ENCODE peak calls at places on chromosomes 4 and X, in five cellular contexts. One of them, this sample, is unnamed.

GRCh38 chr4:168441412-168441811 is 38.9 kb downstream of the DDX60L start:
- DNase-seq in neuronal stem cell: no peak
- DNase-seq in H9: no peak
- DNase-seq in mesendoderm: no peak
- DNase-seq in IMR-90: no peak
- DNase-seq in this sample: no peak

GRCh38 chrX:25941559-25942250 is 196.4 kb upstream of the MAGEB18 start:
- DNase-seq in H9: no peak
- DNase-seq in mesendoderm: no peak
- DNase-seq in neuronal stem cell: no peak
- DNase-seq in IMR-90: no peak
- DNase-seq in this sample: no peak

GRCh38 chr4:157115613-157116340 is 39.8 kb downstream of the GLRB start:
- DNase-seq in IMR-90: peak; percentile 77
- DNase-seq in mesendoderm: peak; percentile 14
- DNase-seq in neuronal stem cell: no peak
- DNase-seq in H9: no peak
- DNase-seq in this sample: no peak

GRCh38 chr4:103054030-103054429 is 22.5 kb downstream of the SLC9B2 start:
- DNase-seq in mesendoderm: no peak
- DNase-seq in H9: no peak
- DNase-seq in neuronal stem cell: no peak
- DNase-seq in IMR-90: no peak
- DNase-seq in this sample: no peak

GRCh38 chr4:68373513-68373912 is 23.6 kb upstream of the YTHDC1 start:
- DNase-seq in IMR-90: peak; percentile 67
- DNase-seq in neuronal stem cell: peak; percentile 55
- DNase-seq in H9: peak; percentile 93
- DNase-seq in mesendoderm: peak; percentile 92
- DNase-seq in this sample: peak; percentile 77

GRCh38 chr4:16852168-16852567 is 46.3 kb downstream of the LDB2 start:
- DNase-seq in neuronal stem cell: no peak
- DNase-seq in IMR-90: peak; percentile 11
- DNase-seq in mesendoderm: no peak
- DNase-seq in H9: no peak
- DNase-seq in this sample: no peak

GRCh38 chr4:108006361-108006760 is 16.7 kb downstream of the HADH start:
- DNase-seq in IMR-90: no peak
- DNase-seq in neuronal stem cell: no peak
- DNase-seq in mesendoderm: no peak
- DNase-seq in H9: no peak
- DNase-seq in this sample: no peak

GRCh38 chr4:39446842-39447573 is 11.7 kb downstream of the RPL9 start:
- DNase-seq in IMR-90: peak; percentile 28
- DNase-seq in neuronal stem cell: peak; percentile 36
- DNase-seq in H9: peak; percentile 82
- DNase-seq in mesendoderm: peak; percentile 92
- DNase-seq in this sample: peak; percentile 74

GRCh38 chr4:128565565-128566186 is 243.8 kb upstream of the JADE1 start:
- DNase-seq in neuronal stem cell: peak; percentile 45
- DNase-seq in IMR-90: no peak
- DNase-seq in mesendoderm: peak; percentile 78
- DNase-seq in H9: peak; percentile 83
- DNase-seq in this sample: peak; percentile 80

GRCh38 chr4:2077537-2078460 is 18.7 kb downstream of the NAT8L start:
- DNase-seq in neuronal stem cell: no peak
- DNase-seq in H9: peak; percentile 24
- DNase-seq in mesendoderm: no peak
- DNase-seq in IMR-90: no peak
- DNase-seq in this sample: no peak

GRCh38 chr4:3796960-3797359 is 30.8 kb downstream of the ADRA2C start:
- DNase-seq in mesendoderm: no peak
- DNase-seq in H9: no peak
- DNase-seq in neuronal stem cell: no peak
- DNase-seq in IMR-90: no peak
- DNase-seq in this sample: no peak

GRCh38 chr4:152106113-152106763 is 345.4 kb upstream of the GATB start:
- DNase-seq in neuronal stem cell: no peak
- DNase-seq in mesendoderm: peak; percentile 86
- DNase-seq in IMR-90: peak; percentile 97
- DNase-seq in H9: no peak
- DNase-seq in this sample: no peak

GRCh38 chrX:6660567-6661252 is 125.8 kb upstream of the VCX3A start:
- DNase-seq in neuronal stem cell: no peak
- DNase-seq in mesendoderm: peak; percentile 57
- DNase-seq in H9: no peak
- DNase-seq in IMR-90: no peak
- DNase-seq in this sample: no peak

GRCh38 chrX:103883533-103883932 is 51.5 kb upstream of the RAB9B start:
- DNase-seq in IMR-90: no peak
- DNase-seq in H9: no peak
- DNase-seq in neuronal stem cell: no peak
- DNase-seq in mesendoderm: no peak
- DNase-seq in this sample: no peak

DNA sequence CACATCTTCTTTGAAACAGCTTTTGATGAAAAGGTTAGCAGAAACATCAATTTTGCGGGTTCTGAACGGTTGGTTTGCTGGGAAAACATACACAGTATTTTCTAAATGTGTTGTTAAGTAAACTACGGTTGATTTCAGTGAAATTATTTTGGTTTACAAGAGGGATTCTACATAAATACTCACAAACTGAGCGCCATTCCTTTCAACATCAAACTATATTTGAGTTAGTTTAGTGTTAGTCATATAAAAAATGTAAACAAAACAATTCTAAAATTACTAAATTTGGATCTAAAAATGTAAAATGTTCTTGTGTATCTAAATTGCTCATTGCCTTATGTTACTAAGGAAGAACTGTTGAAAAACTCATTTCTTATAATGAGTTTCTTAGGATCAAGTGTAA is 425.6 kb downstream of the PCDH18 start:
- DNase-seq in mesendoderm: no peak
- DNase-seq in IMR-90: no peak
- DNase-seq in neuronal stem cell: no peak
- DNase-seq in H9: no peak
- DNase-seq in this sample: no peak
- H3K4ac ChIP-seq in mesendoderm: no peak overlapping the region
- H3K4ac ChIP-seq in IMR-90: no peak overlapping the region
- H3K4ac ChIP-seq in neuronal stem cell: no peak overlapping the region
- H3K4ac ChIP-seq in H9: no peak overlapping the region
- H3K4ac ChIP-seq in this sample: no peak overlapping the region

GRCh38 chrX:34859191-34859590 is 83.4 kb upstream of the FAM47B start:
- DNase-seq in neuronal stem cell: no peak
- DNase-seq in mesendoderm: no peak
- DNase-seq in H9: no peak
- DNase-seq in IMR-90: no peak
- DNase-seq in this sample: no peak
- H2BK5ac ChIP-seq in neuronal stem cell: no peak overlapping the region
- H2BK5ac ChIP-seq in mesendoderm: no peak overlapping the region
- H2BK5ac ChIP-seq in H9: no peak overlapping the region
- H2BK5ac ChIP-seq in IMR-90: no peak overlapping the region
- H2BK5ac ChIP-seq in this sample: no peak overlapping the region

DNA sequence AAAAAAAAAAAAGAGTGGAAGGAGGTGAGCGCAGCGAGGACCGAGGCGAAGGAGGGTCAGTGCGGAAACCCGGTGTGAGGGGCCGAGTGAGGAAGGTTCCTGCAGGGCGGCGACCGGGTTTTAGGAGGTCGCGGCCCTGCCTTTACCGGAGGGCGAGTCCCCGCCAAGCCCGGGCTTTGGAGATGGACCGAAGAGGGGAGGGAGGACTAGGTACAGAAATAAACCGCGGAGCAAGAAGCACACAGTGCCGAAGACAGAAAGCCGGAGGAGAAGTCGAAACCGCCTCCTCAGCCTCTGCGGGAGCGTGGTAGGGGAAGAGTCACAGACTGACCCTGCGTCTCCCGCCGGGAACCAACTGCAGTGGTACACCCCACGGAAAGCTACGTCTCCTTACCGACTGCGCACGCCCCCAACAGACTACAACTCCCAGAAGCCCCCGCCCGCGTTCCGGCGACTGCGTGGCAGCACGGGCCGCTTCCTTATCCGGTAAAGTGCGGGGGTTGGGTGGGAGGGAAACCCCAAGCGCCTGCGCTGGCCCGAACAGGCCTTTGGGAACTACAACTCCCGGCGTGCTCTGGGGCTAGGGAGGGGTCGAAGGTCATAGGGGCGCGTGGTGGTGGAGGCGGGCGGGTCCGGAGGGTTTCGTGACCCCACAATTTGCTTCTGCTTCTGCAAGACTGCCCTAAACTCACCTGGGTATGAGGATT is at the start of gene NFXL1:
- DNase-seq in neuronal stem cell: peak; percentile 91
- DNase-seq in IMR-90: peak; percentile 96
- DNase-seq in mesendoderm: peak; percentile 98
- DNase-seq in H9: peak; percentile 98
- DNase-seq in this sample: peak; percentile 92
- H2BK15ac ChIP-seq in neuronal stem cell: no peak within 1 kb of the TSS
- H2BK15ac ChIP-seq in IMR-90: peak within 1 kb of the TSS; percentile 75
- H2BK15ac ChIP-seq in mesendoderm: no peak within 1 kb of the TSS
- H2BK15ac ChIP-seq in H9: no peak within 1 kb of the TSS
- H2BK15ac ChIP-seq in this sample: no peak within 1 kb of the TSS

GRCh38 chr4:150215601-150216000 is 137.4 kb downstream of the DCLK2 start:
- DNase-seq in H9: no peak
- DNase-seq in IMR-90: no peak
- DNase-seq in neuronal stem cell: no peak
- DNase-seq in mesendoderm: no peak
- DNase-seq in this sample: no peak
- H3K4ac ChIP-seq in H9: no peak overlapping the region
- H3K4ac ChIP-seq in IMR-90: peak overlapping the region; percentile 20
- H3K4ac ChIP-seq in neuronal stem cell: no peak overlapping the region
- H3K4ac ChIP-seq in mesendoderm: no peak overlapping the region
- H3K4ac ChIP-seq in this sample: no peak overlapping the region

GRCh38 chrX:100635989-100636320 is 651 bp downstream of the TSPAN6 start:
- DNase-seq in H9: no peak
- DNase-seq in IMR-90: no peak
- DNase-seq in neuronal stem cell: no peak
- DNase-seq in mesendoderm: no peak
- DNase-seq in this sample: no peak
- H2BK5ac ChIP-seq in H9: no peak overlapping the region
- H2BK5ac ChIP-seq in IMR-90: no peak overlapping the region
- H2BK5ac ChIP-seq in neuronal stem cell: no peak overlapping the region
- H2BK5ac ChIP-seq in mesendoderm: no peak overlapping the region
- H2BK5ac ChIP-seq in this sample: no peak overlapping the region

GRCh38 chr4:98928131-98928504 is 815 bp downstream of the EIF4E start:
- DNase-seq in neuronal stem cell: peak; percentile 73
- DNase-seq in IMR-90: peak; percentile 78
- DNase-seq in H9: peak; percentile 86
- DNase-seq in mesendoderm: peak; percentile 94
- DNase-seq in this sample: no peak

GRCh38 chr4:98930311-98930865 is 1.5 kb upstream of the EIF4E start:
- DNase-seq in IMR-90: no peak
- DNase-seq in H9: no peak
- DNase-seq in mesendoderm: no peak
- DNase-seq in neuronal stem cell: no peak
- DNase-seq in this sample: no peak

GRCh38 chr4:98932539-98932938 is 3.6 kb upstream of the EIF4E start:
- DNase-seq in IMR-90: peak; percentile 69
- DNase-seq in H9: no peak
- DNase-seq in neuronal stem cell: no peak
- DNase-seq in mesendoderm: no peak
- DNase-seq in this sample: no peak

GRCh38 chr4:98929341-98930267 is 671 bp upstream of the EIF4E start:
- DNase-seq in mesendoderm: no peak
- DNase-seq in IMR-90: peak; percentile 98
- DNase-seq in neuronal stem cell: no peak
- DNase-seq in H9: no peak
- DNase-seq in this sample: peak; percentile 54

DNA sequence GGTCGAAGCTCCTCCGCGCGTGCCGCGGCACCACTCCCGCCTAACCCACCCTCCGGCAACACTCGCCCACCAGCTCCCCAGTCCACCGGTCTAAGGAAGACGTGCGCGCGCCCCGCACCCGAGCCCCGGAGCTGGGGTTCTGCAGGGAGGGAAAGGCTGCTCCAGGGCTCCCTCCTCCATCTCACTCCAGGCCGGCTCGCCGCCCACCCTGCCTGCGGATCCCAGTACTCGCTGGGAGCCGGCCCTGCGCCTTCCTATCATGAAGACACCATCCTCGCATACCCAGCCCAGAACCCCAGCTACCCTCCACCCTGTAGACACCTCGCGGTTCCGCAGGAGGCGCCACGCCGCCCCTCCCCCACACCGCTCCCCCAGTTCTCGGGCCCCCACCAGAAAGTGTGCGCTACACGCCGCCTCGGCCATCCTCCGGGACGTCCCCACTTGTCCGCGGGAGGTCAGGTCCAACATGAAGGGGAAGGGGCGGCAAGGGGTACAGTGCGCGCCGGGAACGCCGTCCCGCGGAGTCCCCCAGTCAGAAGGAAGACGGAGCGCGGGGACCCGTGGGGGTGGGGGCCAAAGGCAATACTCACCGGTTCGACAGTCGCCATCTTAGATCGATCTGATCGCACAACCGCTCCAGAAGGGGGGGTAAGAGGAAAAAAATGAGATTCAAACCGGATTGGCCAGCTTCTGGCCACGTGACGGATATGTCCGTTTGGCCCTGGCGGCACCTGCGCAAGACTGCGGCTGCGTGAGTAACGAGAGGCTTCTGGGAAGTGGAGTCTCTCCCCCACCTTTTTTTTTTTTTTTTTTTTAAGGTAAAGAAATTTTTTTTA is at the start of gene EIF4E:
- DNase-seq in IMR-90: peak; percentile 99
- DNase-seq in neuronal stem cell: peak; percentile 93
- DNase-seq in H9: peak; percentile 98
- DNase-seq in mesendoderm: peak; percentile 100
- DNase-seq in this sample: peak; percentile 90
- H2BK15ac ChIP-seq in IMR-90: peak within 1 kb of the TSS; percentile 100
- H2BK15ac ChIP-seq in neuronal stem cell: peak within 1 kb of the TSS; percentile 88
- H2BK15ac ChIP-seq in H9: no peak within 1 kb of the TSS
- H2BK15ac ChIP-seq in mesendoderm: no peak within 1 kb of the TSS
- H2BK15ac ChIP-seq in this sample: peak within 1 kb of the TSS; percentile 61

GRCh38 chr4:165207431-165208321 is at the start of gene KLHL2:
- DNase-seq in IMR-90: peak; percentile 74
- DNase-seq in neuronal stem cell: peak; percentile 73
- DNase-seq in H9: peak; percentile 79
- DNase-seq in mesendoderm: peak; percentile 75
- DNase-seq in this sample: peak; percentile 71

GRCh38 chr4:165210566-165210965 is 3.2 kb downstream of the KLHL2 start:
- DNase-seq in mesendoderm: no peak
- DNase-seq in IMR-90: no peak
- DNase-seq in neuronal stem cell: no peak
- DNase-seq in H9: no peak
- DNase-seq in this sample: no peak

GRCh38 chr4:165209796-165210195 is 2.4 kb downstream of the KLHL2 start:
- DNase-seq in mesendoderm: no peak
- DNase-seq in IMR-90: no peak
- DNase-seq in H9: no peak
- DNase-seq in neuronal stem cell: no peak
- DNase-seq in this sample: no peak

GRCh38 chr4:165208322-165208652 is 926 bp downstream of the KLHL2 start:
- DNase-seq in H9: no peak
- DNase-seq in IMR-90: no peak
- DNase-seq in mesendoderm: no peak
- DNase-seq in neuronal stem cell: no peak
- DNase-seq in this sample: no peak

GRCh38 chr4:165208741-165209388 is 1.5 kb downstream of the KLHL2 start:
- DNase-seq in IMR-90: no peak
- DNase-seq in H9: no peak
- DNase-seq in mesendoderm: no peak
- DNase-seq in neuronal stem cell: no peak
- DNase-seq in this sample: no peak
- H3K4ac ChIP-seq in IMR-90: no peak overlapping the region
- H3K4ac ChIP-seq in H9: no peak overlapping the region
- H3K4ac ChIP-seq in mesendoderm: no peak overlapping the region
- H3K4ac ChIP-seq in neuronal stem cell: no peak overlapping the region
- H3K4ac ChIP-seq in this sample: no peak overlapping the region

This sample was measured in H1.